ENCODE peak calls at places on chromosomes 16 and 17, in nine cellular contexts. R is NCI-H1092; O is stimulated activated CD8-positive, alpha-beta memory T cell treated with anti-CD3 and anti-CD28 coated beads, Interleukin-4, amount 100 ng/mL, for 48 hours; D is cardiac muscle cell; B is nephron progenitor cell; U is skeletal muscle cell; J is HFFc6; N is AML-193; Y is mesenchymal stem cell. A is an unnamed sample.

GRCh38 chr16:78211951-78212350 is 112.5 kb downstream of the WWOX start:
- DNase-seq in R (no peak), O (no peak), D (no peak), B (no peak), U (no peak), J (no peak), N (no peak), Y (no peak), A (peak; percentile 30)

GRCh38 chr17:74043976-74044375 is 159.5 kb upstream of the RPL38 start:
- DNase-seq in R (no peak), O (no peak), D (no peak), B (no peak), U (no peak), J (no peak), N (no peak), Y (no peak), A (no peak)

GRCh38 chr17:80955673-80956306 is 35.9 kb upstream of the CHMP6 start:
- DNase-seq in R (no peak), O (no peak), D (no peak), B (no peak), U (no peak), J (no peak), N (no peak), Y (no peak), A (peak; percentile 8)

GRCh38 chr17:13787636-13788035 is 185.9 kb upstream of the HS3ST3A1 start:
- DNase-seq in R (no peak), O (no peak), D (no peak), B (no peak), U (no peak), J (no peak), N (no peak), Y (no peak), A (no peak)

GRCh38 chr17:51770031-51770759 is 388.3 kb downstream of the CA10 start:
- DNase-seq in R (no peak), O (no peak), D (no peak), B (no peak), U (no peak), J (no peak), N (no peak), Y (no peak), A (no peak)

GRCh38 chr17:41510251-41511065 is 5.0 kb upstream of the KRT13 start:
- DNase-seq in R (no peak), O (no peak), D (no peak), B (no peak), U (no peak), J (no peak), N (no peak), Y (no peak), A (no peak)

GRCh38 chr16:22316411-22316811 is 19.2 kb downstream of the POLR3E start:
- DNase-seq in R (no peak), O (no peak), D (no peak), B (no peak), U (no peak), J (no peak), N (no peak), Y (no peak), A (no peak)

GRCh38 chr17:34601431-34601830 is 22.0 kb downstream of the TMEM132E start:
- DNase-seq in R (no peak), O (no peak), D (no peak), B (no peak), U (no peak), J (no peak), N (no peak), Y (no peak), A (no peak)

GRCh38 chr17:43714338-43715149 is 44.0 kb downstream of the SOST start:
- DNase-seq in R (no peak), O (no peak), D (no peak), B (no peak), U (no peak), J (peak; percentile 72), N (no peak), Y (peak; percentile 54), A (no peak)

GRCh38 chr17:76544123-76544915 is 4.5 kb downstream of the PRCD start:
- DNase-seq in R (no peak), O (no peak), D (no peak), B (peak; percentile 42), U (no peak), J (no peak), N (no peak), Y (peak; percentile 75), A (no peak)

GRCh38 chr17:22454070-22454999 is 762.0 kb downstream of the KCNJ18 start:
- DNase-seq in R (no peak), O (no peak), D (no peak), B (no peak), U (no peak), J (no peak), N (no peak), Y (no peak), A (no peak)

GRCh38 chr17:66190738-66191606 is 961 bp downstream of the CEP112 start:
- DNase-seq in R (no peak), O (peak; percentile 30), D (peak; percentile 62), B (no peak), U (peak; percentile 39), J (peak; percentile 24), N (no peak), Y (peak; percentile 49), A (no peak)

GRCh38 chr16:85140455-85141012 is 28.3 kb upstream of the CIBAR2 start:
- DNase-seq in R (no peak), O (no peak), D (no peak), B (no peak), U (no peak), J (no peak), N (no peak), Y (no peak), A (no peak)

GRCh38 chr17:3474212-3474611 is 1.6 kb upstream of the ASPA start:
- DNase-seq in R (no peak), O (no peak), D (peak; percentile 22), B (no peak), U (no peak), J (no peak), N (no peak), Y (peak; percentile 56), A (no peak)

GRCh38 chr17:76631821-76632565 is 11.6 kb downstream of the ST6GALNAC1 start:
- DNase-seq in R (no peak), O (no peak), D (no peak), B (no peak), U (no peak), J (no peak), N (no peak), Y (no peak), A (no peak)

GRCh38 chr16:88087517-88087877 is 136.3 kb downstream of the BANP start:
- DNase-seq in R (no peak), O (no peak), D (no peak), B (no peak), U (no peak), J (no peak), N (no peak), Y (no peak), A (no peak)

GRCh38 chr17:42132941-42133340 is 10.3 kb downstream of the HSPB9 start:
- DNase-seq in R (no peak), O (peak; percentile 51), D (peak; percentile 80), B (no peak), U (peak; percentile 31), J (peak; percentile 91), N (peak; percentile 69), Y (peak; percentile 91), A (no peak)

GRCh38 chr16:85321856-85322271 is 209.6 kb upstream of the CIBAR2 start:
- DNase-seq in R (no peak), O (no peak), D (peak; percentile 99), B (no peak), U (peak; percentile 86), J (peak; percentile 91), N (no peak), Y (peak; percentile 78), A (no peak)

GRCh38 chr16:14302031-14302398 is 230.9 kb downstream of the MRTFB start:
- DNase-seq in R (no peak), O (no peak), D (peak; percentile 86), B (peak; percentile 61), U (peak; percentile 14), J (peak; percentile 40), N (no peak), Y (peak; percentile 72), A (peak; percentile 39)

GRCh38 chr17:2874211-2874686 is 78.0 kb downstream of the RAP1GAP2 start:
- DNase-seq in R (no peak), O (no peak), D (no peak), B (no peak), U (no peak), J (no peak), N (no peak), Y (no peak), A (peak; percentile 61)

GRCh38 chr16:1102921-1103648 is 7.0 kb upstream of the C1QTNF8 start:
- DNase-seq in R (no peak), O (peak; percentile 85), D (peak; percentile 44), B (peak; percentile 91), U (no peak), J (peak; percentile 8), N (peak; percentile 20), Y (peak; percentile 18), A (peak; percentile 73)

GRCh38 chr17:46194393-46195216 is 1.4 kb upstream of the KANSL1 start:
- DNase-seq in R (no peak), O (peak; percentile 59), D (peak; percentile 72), B (peak; percentile 22), U (no peak), J (peak; percentile 31), N (peak; percentile 76), Y (peak; percentile 77), A (no peak)

GRCh38 chr17:21525464-21526130 is 149.4 kb downstream of the KCNJ12 start:
- DNase-seq in R (no peak), O (no peak), D (no peak), B (no peak), U (no peak), J (no peak), N (no peak), Y (no peak), A (no peak)

GRCh38 chr16:934178-934577 is 36.6 kb downstream of the LMF1 start:
- DNase-seq in R (no peak), O (no peak), D (no peak), B (no peak), U (no peak), J (no peak), N (no peak), Y (no peak), A (no peak)

GRCh38 chr17:6592193-6592592 is 35.8 kb upstream of the PITPNM3 start:
- DNase-seq in R (no peak), O (no peak), D (no peak), B (no peak), U (no peak), J (no peak), N (no peak), Y (peak; percentile 11), A (no peak)

GRCh38 chr16:66107661-66108060 is 258.8 kb upstream of the CDH5 start:
- DNase-seq in R (no peak), O (no peak), D (peak; percentile 91), B (no peak), U (peak; percentile 72), J (peak; percentile 74), N (no peak), Y (peak; percentile 50), A (no peak)

GRCh38 chr17:38910325-38910724 is 15.1 kb upstream of the LASP1NB start:
- DNase-seq in R (no peak), O (no peak), D (no peak), B (no peak), U (no peak), J (no peak), N (no peak), Y (no peak), A (no peak)

GRCh38 chr16:80167657-80168056 is 373.1 kb upstream of the DYNLRB2 start:
- DNase-seq in R (peak; percentile 47), O (no peak), D (no peak), B (peak; percentile 13), U (no peak), J (no peak), N (no peak), Y (no peak), A (no peak)

GRCh38 chr17:10050597-10051101 is 145.6 kb upstream of the RCVRN start:
- DNase-seq in R (no peak), O (no peak), D (peak; percentile 45), B (no peak), U (no peak), J (no peak), N (peak; percentile 52), Y (peak; percentile 84), A (no peak)

GRCh38 chr16:58196898-58197313 is 1.0 kb downstream of the CSNK2A2 start:
- DNase-seq in R (no peak), O (no peak), D (peak; percentile 46), B (no peak), U (no peak), J (peak; percentile 3), N (no peak), Y (peak; percentile 22), A (no peak)

GRCh38 chr16:81630632-81631026 is 148.5 kb upstream of the PLCG2 start:
- DNase-seq in R (peak; percentile 90), O (no peak), D (no peak), B (no peak), U (no peak), J (no peak), N (no peak), Y (no peak), A (no peak)

A was measured in WTC11.